ENCODE peak calls at places on chromosomes 16 and 17, in seven cellular contexts. T is cardiac muscle cell, P is HT1080, L is AG20443, D is astrocyte of the spinal cord, N is D721Med, F is RKO. J is an unnamed sample.

GRCh38 chr16:24539850-24540484 is 601 bp downstream of the RBBP6 start:
- DNase-seq in T (peak; percentile 61), P (peak; percentile 16), L (peak; percentile 63), D (no peak), N (no peak), F (peak; percentile 47), J (peak; percentile 68)

GRCh38 chr17:60840456-60840855 is 162.8 kb downstream of the BCAS3 start:
- DNase-seq in T (no peak), P (no peak), L (no peak), D (no peak), N (no peak), F (no peak), J (no peak)

GRCh38 chr16:83891742-83892141 is 7.2 kb upstream of the MLYCD start:
- DNase-seq in T (no peak), P (no peak), L (no peak), D (no peak), N (no peak), F (no peak), J (no peak)

GRCh38 chr16:87725596-87726235 is 40.1 kb downstream of the KLHDC4 start:
- DNase-seq in T (peak; percentile 21), P (peak; percentile 63), L (no peak), D (peak; percentile 70), N (no peak), F (no peak), J (no peak)

GRCh38 chr16:15073101-15073500 is 17.2 kb upstream of the NTAN1 start:
- DNase-seq in T (no peak), P (no peak), L (no peak), D (no peak), N (no peak), F (no peak), J (no peak)

GRCh38 chr16:51095890-51096626 is 55.0 kb downstream of the SALL1 start:
- DNase-seq in T (no peak), P (no peak), L (no peak), D (no peak), N (no peak), F (no peak), J (no peak)

GRCh38 chr17:71709974-71710373 is 410.8 kb upstream of the SOX9 start:
- DNase-seq in T (no peak), P (no peak), L (peak; percentile 56), D (peak; percentile 14), N (no peak), F (no peak), J (no peak)

GRCh38 chr16:2186505-2186904 is 9.9 kb downstream of the CASKIN1 start:
- DNase-seq in T (no peak), P (no peak), L (no peak), D (no peak), N (no peak), F (no peak), J (no peak)

GRCh38 chr17:44906010-44906646 is 6.9 kb upstream of the EFTUD2 start:
- DNase-seq in T (peak; percentile 89), P (peak; percentile 99), L (peak; percentile 86), D (peak; percentile 86), N (no peak), F (peak; percentile 85), J (peak; percentile 83)

GRCh38 chr16:8088820-8089338 is 501.4 kb downstream of the TMEM114 start:
- DNase-seq in T (no peak), P (no peak), L (no peak), D (no peak), N (no peak), F (no peak), J (no peak)

GRCh38 chr17:28570716-28571254 is 539 bp downstream of the PIGS start:
- DNase-seq in T (no peak), P (no peak), L (peak; percentile 44), D (no peak), N (no peak), F (peak; percentile 63), J (no peak)

GRCh38 chr16:30473231-30474061 is 904 bp downstream of the ITGAL start:
- DNase-seq in T (no peak), P (no peak), L (no peak), D (no peak), N (no peak), F (no peak), J (no peak)

GRCh38 chr17:35189291-35189690 is 4.9 kb downstream of the SLC35G3 start:
- DNase-seq in T (peak; percentile 29), P (peak; percentile 32), L (no peak), D (peak; percentile 7), N (no peak), F (peak; percentile 7), J (no peak)

J was measured in MG63.